ENCODE peak calls at places on chromosomes 1 and 21, in nine cellular contexts. H is GM12865; E is AG04450; B is omental fat pad; J is stimulated activated naive CD8-positive, alpha-beta T cell treated with anti-CD3 and anti-CD28 coated beads, Interleukin-15, Interleukin-2, amounts not matched to agents 100 U/mL and 50 U/mL, for 24 hours; Y is stimulated activated CD4-positive, alpha-beta T cell treated with anti-CD3 and anti-CD28 coated beads, Interleukin-15, amount 100 ng/mL, for 1 hour; Z is GM19239; G is NCI-H460; V is EL. I is an unnamed sample.

GRCh38 chr1:15702722-15703550 is 18.8 kb downstream of the PLEKHM2 start:
- DNase-seq in H (no peak), E (no peak), B (no peak), J (no peak), Y (no peak), Z (no peak), G (no peak), V (peak), I (no peak)

GRCh38 chr1:207962716-207963428 is 51.9 kb upstream of the CD34 start:
- DNase-seq in H (peak), E (no peak), B (no peak), J (no peak), Y (no peak), Z (no peak), G (no peak), V (peak), I (no peak)

GRCh38 chr1:20837554-20838192 is 50.6 kb upstream of the HP1BP3 start:
- DNase-seq in H (no peak), E (no peak), B (no peak), J (no peak), Y (no peak), Z (no peak), G (no peak), V (no peak), I (no peak)

GRCh38 chr1:23727362-23727811 is 15.9 kb upstream of the ELOA start:
- DNase-seq in H (peak), E (peak), B (no peak), J (no peak), Y (no peak), Z (no peak), G (no peak), V (no peak), I (no peak)

GRCh38 chr1:150971583-150972416 is 2.8 kb downstream of the CERS2 start:
- DNase-seq in H (peak), E (no peak), B (no peak), J (peak), Y (no peak), Z (no peak), G (no peak), V (peak), I (no peak)

GRCh38 chr1:22778842-22779520 is 68.3 kb downstream of the EPHB2 start:
- DNase-seq in H (no peak), E (no peak), B (no peak), J (no peak), Y (no peak), Z (no peak), G (no peak), V (no peak), I (no peak)

GRCh38 chr1:63795455-63795854 is 21.6 kb downstream of the ROR1 start:
- DNase-seq in H (no peak), E (no peak), B (no peak), J (no peak), Y (no peak), Z (no peak), G (no peak), V (no peak), I (no peak)

GRCh38 chr1:231806623-231807470 is 180.3 kb downstream of the DISC1 start:
- DNase-seq in H (peak), E (no peak), B (no peak), J (peak), Y (no peak), Z (peak), G (peak), V (peak), I (peak)

GRCh38 chr1:67599085-67599484 is 85.9 kb upstream of the GADD45A start:
- DNase-seq in H (no peak), E (no peak), B (no peak), J (no peak), Y (no peak), Z (no peak), G (no peak), V (no peak), I (no peak)

GRCh38 chr1:169117599-169117998 is 11.1 kb downstream of the ATP1B1 start:
- DNase-seq in H (no peak), E (no peak), B (no peak), J (no peak), Y (no peak), Z (no peak), G (no peak), V (no peak), I (no peak)

GRCh38 chr1:113253979-113254378 is 136.3 kb upstream of the MAGI3 start:
- DNase-seq in H (no peak), E (no peak), B (no peak), J (no peak), Y (no peak), Z (no peak), G (no peak), V (no peak), I (no peak)

GRCh38 chr21:42887321-42887720 is 5.8 kb upstream of the NDUFV3 start:
- DNase-seq in H (no peak), E (no peak), B (no peak), J (no peak), Y (no peak), Z (no peak), G (no peak), V (no peak), I (no peak)

GRCh38 chr1:19645544-19646252 is 1.6 kb downstream of the NBL1 start:
- DNase-seq in H (no peak), E (no peak), B (no peak), J (no peak), Y (no peak), Z (no peak), G (no peak), V (peak), I (no peak)

GRCh38 chr1:208799186-208799585 is 555.0 kb upstream of the PLXNA2 start:
- DNase-seq in H (no peak), E (no peak), B (no peak), J (no peak), Y (no peak), Z (no peak), G (no peak), V (peak), I (no peak)

GRCh38 chr1:163608969-163609368 is 287.2 kb downstream of the NUF2 start:
- DNase-seq in H (no peak), E (no peak), B (no peak), J (no peak), Y (no peak), Z (no peak), G (no peak), V (no peak), I (no peak)

GRCh38 chr1:93807301-93807930 is 71.6 kb downstream of the DNTTIP2 start:
- DNase-seq in H (no peak), E (no peak), B (no peak), J (no peak), Y (no peak), Z (no peak), G (no peak), V (no peak), I (no peak)

GRCh38 chr1:44068442-44068861 is 37.2 kb upstream of the SLC6A9 start:
- DNase-seq in H (peak), E (no peak), B (no peak), J (no peak), Y (no peak), Z (peak), G (no peak), V (no peak), I (no peak)

GRCh38 chr1:119748040-119748439 is 20.7 kb downstream of the HMGCS2 start:
- DNase-seq in H (no peak), E (no peak), B (no peak), J (no peak), Y (no peak), Z (no peak), G (no peak), V (no peak), I (no peak)

GRCh38 chr21:37669249-37669648 is 247.0 kb downstream of the KCNJ6 start:
- DNase-seq in H (no peak), E (no peak), B (no peak), J (no peak), Y (no peak), Z (no peak), G (no peak), V (no peak), I (no peak)

GRCh38 chr21:39845581-39846130 is 21.6 kb upstream of the PCP4 start:
- DNase-seq in H (no peak), E (no peak), B (no peak), J (no peak), Y (no peak), Z (no peak), G (no peak), V (no peak), I (no peak)

GRCh38 chr1:113142791-113143190 is 69.8 kb downstream of the LRIG2 start:
- DNase-seq in H (peak), E (no peak), B (no peak), J (no peak), Y (no peak), Z (no peak), G (no peak), V (no peak), I (no peak)

GRCh38 chr1:216531308-216532239 is 108.3 kb upstream of the USH2A start:
- DNase-seq in H (no peak), E (no peak), B (no peak), J (no peak), Y (no peak), Z (no peak), G (peak), V (peak), I (peak)

GRCh38 chr1:239432255-239432654 is 45.9 kb downstream of the CHRM3 start:
- DNase-seq in H (no peak), E (no peak), B (no peak), J (no peak), Y (no peak), Z (no peak), G (no peak), V (no peak), I (no peak)

GRCh38 chr1:221308534-221309511 is 429.6 kb downstream of the HLX start:
- DNase-seq in H (peak), E (no peak), B (no peak), J (no peak), Y (no peak), Z (no peak), G (no peak), V (no peak), I (no peak)

GRCh38 chr1:54117815-54118563 is 34.8 kb downstream of the CDCP2 start:
- DNase-seq in H (no peak), E (no peak), B (no peak), J (no peak), Y (no peak), Z (no peak), G (no peak), V (peak), I (no peak)

GRCh38 chr1:32201011-32201855 is 838 bp downstream of the CCDC28B start:
- DNase-seq in H (peak), E (no peak), B (no peak), J (peak), Y (peak), Z (peak), G (no peak), V (peak), I (peak)

GRCh38 chr1:94099303-94099702 is 21.6 kb downstream of the ABCA4 start:
- DNase-seq in H (no peak), E (no peak), B (no peak), J (no peak), Y (no peak), Z (no peak), G (no peak), V (no peak), I (no peak)

GRCh38 chr21:41196990-41197389 is 29.0 kb downstream of the BACE2 start:
- DNase-seq in H (no peak), E (no peak), B (no peak), J (no peak), Y (no peak), Z (no peak), G (no peak), V (peak), I (no peak)

GRCh38 chr1:11053758-11054137 is 6.1 kb downstream of the SRM start:
- DNase-seq in H (peak), E (no peak), B (no peak), J (no peak), Y (no peak), Z (no peak), G (no peak), V (no peak), I (no peak)

GRCh38 chr1:154433161-154433681 is 28.1 kb downstream of the IL6R start:
- DNase-seq in H (no peak), E (no peak), B (no peak), J (peak), Y (no peak), Z (no peak), G (no peak), V (no peak), I (no peak)

GRCh38 chr21:36425286-36425685 is 40.1 kb downstream of the CHAF1B start:
- DNase-seq in H (no peak), E (peak), B (no peak), J (no peak), Y (no peak), Z (no peak), G (no peak), V (peak), I (no peak)

GRCh38 chr1:183881387-183882084 is 76.6 kb downstream of the RGL1 start:
- DNase-seq in H (no peak), E (peak), B (no peak), J (no peak), Y (no peak), Z (no peak), G (peak), V (peak), I (peak)

GRCh38 chr1:174965006-174965971 is 34.5 kb upstream of the CACYBP start:
- DNase-seq in H (no peak), E (no peak), B (no peak), J (no peak), Y (no peak), Z (no peak), G (peak), V (no peak), I (no peak)

GRCh38 chr1:212951058-212951923 is 950 bp downstream of the VASH2 start:
- DNase-seq in H (no peak), E (no peak), B (no peak), J (peak), Y (no peak), Z (no peak), G (no peak), V (peak), I (peak)

GRCh38 chr1:27525296-27526271 is 35.6 kb upstream of the WASF2 start:
- DNase-seq in H (peak), E (no peak), B (no peak), J (peak), Y (no peak), Z (peak), G (no peak), V (peak), I (peak)

GRCh38 chr1:89942825-89943658 is 51.9 kb upstream of the ZNF326 start:
- DNase-seq in H (no peak), E (no peak), B (no peak), J (no peak), Y (no peak), Z (no peak), G (peak), V (peak), I (no peak)

GRCh38 chr1:161962094-161962887 is 61.4 kb downstream of the OLFML2B start:
- DNase-seq in H (peak), E (peak), B (no peak), J (peak), Y (no peak), Z (peak), G (no peak), V (peak), I (no peak)

I was measured in COR-L47.